ENCODE peak calls at places on chromosomes 12 and 14, in eight cellular contexts. One of them, this sample, is unnamed.

GRCh38 chr12:114917307-114917706 is 233.3 kb upstream of the TBX3 start:
- DNase-seq in left cardiac atrium: no peak
- DNase-seq in T-helper 1 cell: no peak
- DNase-seq in sciatic nerve: no peak
- DNase-seq in iris pigment epithelial cell: no peak
- DNase-seq in HEK293T: no peak
- DNase-seq in mucosa of descending colon: no peak
- DNase-seq in HS-5: no peak
- DNase-seq in this sample: no peak

GRCh38 chr14:102694530-102695171 is 82.6 kb upstream of the TRAF3 start:
- DNase-seq in left cardiac atrium: peak
- DNase-seq in T-helper 1 cell: peak
- DNase-seq in sciatic nerve: peak
- DNase-seq in iris pigment epithelial cell: peak
- DNase-seq in HEK293T: peak
- DNase-seq in mucosa of descending colon: peak
- DNase-seq in HS-5: peak
- DNase-seq in this sample: peak

GRCh38 chr12:92928431-92928961 is 599 bp downstream of the EEA1 start:
- DNase-seq in left cardiac atrium: peak
- DNase-seq in T-helper 1 cell: peak
- DNase-seq in sciatic nerve: peak
- DNase-seq in iris pigment epithelial cell: peak
- DNase-seq in HEK293T: peak
- DNase-seq in mucosa of descending colon: peak
- DNase-seq in HS-5: no peak
- DNase-seq in this sample: peak

GRCh38 chr14:104035300-104035699 is 50.2 kb upstream of the ASPG start:
- DNase-seq in left cardiac atrium: no peak
- DNase-seq in T-helper 1 cell: no peak
- DNase-seq in sciatic nerve: no peak
- DNase-seq in iris pigment epithelial cell: no peak
- DNase-seq in HEK293T: no peak
- DNase-seq in mucosa of descending colon: no peak
- DNase-seq in HS-5: no peak
- DNase-seq in this sample: no peak

GRCh38 chr12:65615091-65615490 is 209.2 kb upstream of the HMGA2 start:
- DNase-seq in left cardiac atrium: no peak
- DNase-seq in T-helper 1 cell: no peak
- DNase-seq in sciatic nerve: no peak
- DNase-seq in iris pigment epithelial cell: peak
- DNase-seq in HEK293T: no peak
- DNase-seq in mucosa of descending colon: no peak
- DNase-seq in HS-5: peak
- DNase-seq in this sample: peak

GRCh38 chr14:99634443-99634842 is 10.5 kb upstream of the HHIPL1 start:
- DNase-seq in left cardiac atrium: no peak
- DNase-seq in T-helper 1 cell: no peak
- DNase-seq in sciatic nerve: no peak
- DNase-seq in iris pigment epithelial cell: no peak
- DNase-seq in HEK293T: no peak
- DNase-seq in mucosa of descending colon: no peak
- DNase-seq in HS-5: no peak
- DNase-seq in this sample: no peak

GRCh38 chr14:48943913-48944312 is 642.3 kb downstream of the RPS29 start:
- DNase-seq in left cardiac atrium: no peak
- DNase-seq in T-helper 1 cell: no peak
- DNase-seq in sciatic nerve: no peak
- DNase-seq in iris pigment epithelial cell: no peak
- DNase-seq in HEK293T: no peak
- DNase-seq in mucosa of descending colon: no peak
- DNase-seq in HS-5: no peak
- DNase-seq in this sample: no peak

GRCh38 chr14:101505216-101505970 is 55.9 kb upstream of the DIO3 start:
- DNase-seq in left cardiac atrium: peak
- DNase-seq in T-helper 1 cell: no peak
- DNase-seq in sciatic nerve: peak
- DNase-seq in iris pigment epithelial cell: no peak
- DNase-seq in HEK293T: no peak
- DNase-seq in mucosa of descending colon: no peak
- DNase-seq in HS-5: no peak
- DNase-seq in this sample: no peak

This sample was measured in fibroblast of pulmonary artery.